ENCODE peak calls at places on chromosomes 11 and 22, in five cellular contexts. L is heart left ventricle; K is tibial nerve; H is CD8-positive, alpha-beta T cell; Y is RWPE1. T is an unnamed sample.

GRCh38 chr22:47407626-47408025 is 645.2 kb downstream of the TBC1D22A start:
- DNase-seq in Y (no peak), K (no peak), H (no peak), L (no peak), T (no peak)

GRCh38 chr11:24760681-24761080 is 263.8 kb downstream of the LUZP2 start:
- DNase-seq in H (no peak), Y (no peak), K (no peak), L (no peak), T (no peak)

GRCh38 chr11:79196950-79197349 is 243.9 kb downstream of the TENM4 start:
- DNase-seq in Y (peak), L (no peak), K (no peak), H (no peak), T (no peak)

GRCh38 chr22:17213976-17214375 is 5.3 kb downstream of the ADA2 start:
- DNase-seq in K (peak), Y (no peak), H (peak), L (peak), T (peak)

GRCh38 chr11:91373497-91373896 is 851.1 kb upstream of the FAT3 start:
- DNase-seq in L (no peak), H (no peak), K (no peak), Y (no peak), T (no peak)

GRCh38 chr22:28349114-28349513 is 330.5 kb downstream of the TTC28 start:
- DNase-seq in H (no peak), Y (no peak), L (no peak), K (no peak), T (no peak)

GRCh38 chr11:93542753-93543246 is 391 bp downstream of the SMCO4 start:
- DNase-seq in L (no peak), Y (no peak), K (no peak), H (no peak), T (no peak)

GRCh38 chr11:123580557-123581275 is 73.7 kb downstream of the SCN3B start:
- DNase-seq in Y (peak), K (no peak), L (peak), H (peak), T (peak)

GRCh38 chr11:34208266-34209135 is 103.1 kb downstream of the NAT10 start:
- DNase-seq in L (no peak), K (no peak), Y (no peak), H (no peak), T (no peak)

GRCh38 chr11:134097146-134097545 is 28.3 kb downstream of the JAM3 start:
- DNase-seq in L (no peak), K (no peak), Y (no peak), H (no peak), T (no peak)

GRCh38 chr22:46762238-46763050 is at the start of gene TBC1D22A:
- DNase-seq in K (peak), L (peak), Y (peak), H (peak), T (peak)

GRCh38 chr11:77882396-77882795 is 61.5 kb downstream of the AAMDC start:
- DNase-seq in L (no peak), Y (no peak), K (no peak), H (no peak), T (no peak)

GRCh38 chr11:130653838-130654601 is 205.6 kb downstream of the ADAMTS15 start:
- DNase-seq in Y (no peak), L (peak), H (no peak), K (peak), T (peak)

GRCh38 chr22:46499798-46500174 is 37.6 kb downstream of the CELSR1 start:
- DNase-seq in Y (no peak), L (no peak), K (no peak), H (no peak), T (no peak)

GRCh38 chr11:10934293-10934850 is 76.5 kb upstream of the ZBED5 start:
- DNase-seq in H (no peak), Y (no peak), K (no peak), L (no peak), T (no peak)

GRCh38 chr11:64844330-64845124 is at the start of gene CDC42BPG:
- DNase-seq in H (peak), L (peak), K (no peak), Y (peak), T (peak)

GRCh38 chr11:106468091-106468490 is 390.6 kb downstream of the AASDHPPT start:
- DNase-seq in K (no peak), H (no peak), Y (no peak), L (no peak), T (no peak)

GRCh38 chr11:106468531-106468930 is 391.1 kb downstream of the AASDHPPT start:
- DNase-seq in Y (no peak), K (no peak), H (no peak), L (no peak), T (no peak)

GRCh38 chr11:106464728-106465127 is 387.3 kb downstream of the AASDHPPT start:
- DNase-seq in K (no peak), H (no peak), L (no peak), Y (no peak), T (no peak)

GRCh38 chr11:106467486-106467885 is 390.0 kb downstream of the AASDHPPT start:
- DNase-seq in K (no peak), H (no peak), L (no peak), Y (no peak), T (no peak)

DNA sequence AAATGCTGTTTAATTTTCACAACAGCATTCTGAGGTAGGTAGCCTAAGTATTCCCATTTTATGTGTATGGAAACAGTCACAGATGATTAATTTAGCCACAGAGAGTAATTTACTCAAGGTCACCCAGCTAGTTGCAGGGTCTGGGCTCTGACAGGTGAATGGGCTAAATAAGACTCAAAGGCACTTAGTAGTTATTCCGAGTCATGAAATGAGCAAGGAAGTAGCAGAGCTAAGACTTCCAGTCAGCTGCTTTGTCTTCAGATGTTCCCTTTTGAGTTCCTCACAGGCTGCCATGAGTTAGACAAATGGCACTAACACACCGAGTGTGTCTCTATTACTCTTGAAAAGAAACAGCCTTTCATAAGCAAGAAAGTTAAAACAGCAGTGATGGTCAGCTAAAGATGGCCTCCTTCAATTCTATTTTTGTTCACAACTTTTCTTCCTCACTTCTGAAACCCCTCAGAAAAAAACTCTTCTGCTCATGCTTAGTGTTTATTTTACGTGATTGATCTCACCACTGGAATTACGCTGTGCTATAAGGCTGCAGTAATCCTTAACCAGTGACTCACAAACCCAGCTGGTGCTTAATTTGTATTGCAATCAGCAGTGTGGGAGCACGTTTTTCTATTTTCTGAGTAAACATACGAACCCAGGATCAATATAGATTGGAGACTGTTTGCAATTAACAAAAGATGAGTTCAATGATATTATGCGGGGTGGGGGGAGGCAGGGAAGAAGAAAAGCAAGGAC is 389.2 kb downstream of the AASDHPPT start:
- DNase-seq in H (no peak), L (no peak), K (no peak), Y (peak), T (no peak)
- H3K27ac ChIP-seq in H (no peak), L (no peak), K (no peak), Y (no peak), T (no peak)

DNA sequence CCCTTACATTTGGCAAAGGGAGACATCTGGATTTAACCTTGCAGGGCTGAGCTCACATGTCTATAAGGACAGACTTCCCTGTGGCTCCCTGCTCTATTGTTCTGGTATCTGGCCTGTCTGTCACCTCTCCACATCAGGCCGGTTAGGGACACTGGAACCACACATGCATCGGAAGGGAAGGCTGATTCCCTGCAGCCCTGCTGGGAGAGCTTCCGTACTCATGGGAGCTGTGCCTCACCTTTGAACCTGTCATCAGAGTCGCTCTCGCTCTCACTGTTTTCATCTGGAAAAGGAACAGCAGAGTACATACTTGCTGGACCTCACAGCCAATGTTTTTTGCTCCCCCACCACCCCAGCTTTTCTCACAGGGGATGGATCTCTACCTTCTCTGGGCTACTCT is 31.2 kb downstream of the RPL27A start:
- DNase-seq in K (no peak), Y (no peak), L (no peak), H (no peak), T (no peak)
- H3K27ac ChIP-seq in K (no peak), Y (peak), L (peak), H (no peak), T (no peak)

DNA sequence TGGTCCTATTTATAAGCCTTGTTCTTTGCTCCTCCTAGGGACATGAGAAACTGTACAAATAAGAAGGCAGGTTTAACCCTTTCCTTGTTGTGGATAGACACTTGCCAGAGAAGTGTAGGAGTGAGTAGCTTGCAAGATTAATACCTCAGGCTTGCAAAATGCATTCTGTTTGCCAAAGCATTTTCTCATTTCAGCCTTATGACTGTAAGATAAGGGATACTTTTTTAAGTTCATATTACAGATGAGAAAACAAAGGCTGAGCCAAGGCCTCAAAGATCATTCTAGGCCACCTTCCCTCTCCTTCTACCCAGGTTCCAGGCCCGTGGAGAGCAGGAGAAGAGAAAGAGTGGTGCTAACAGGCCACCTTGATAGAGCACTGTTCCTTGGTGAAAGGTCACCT is 46.8 kb downstream of the TRIM29 start:
- DNase-seq in K (no peak), L (no peak), H (no peak), Y (no peak), T (no peak)
- H3K27ac ChIP-seq in K (no peak), L (no peak), H (no peak), Y (no peak), T (no peak)

DNA sequence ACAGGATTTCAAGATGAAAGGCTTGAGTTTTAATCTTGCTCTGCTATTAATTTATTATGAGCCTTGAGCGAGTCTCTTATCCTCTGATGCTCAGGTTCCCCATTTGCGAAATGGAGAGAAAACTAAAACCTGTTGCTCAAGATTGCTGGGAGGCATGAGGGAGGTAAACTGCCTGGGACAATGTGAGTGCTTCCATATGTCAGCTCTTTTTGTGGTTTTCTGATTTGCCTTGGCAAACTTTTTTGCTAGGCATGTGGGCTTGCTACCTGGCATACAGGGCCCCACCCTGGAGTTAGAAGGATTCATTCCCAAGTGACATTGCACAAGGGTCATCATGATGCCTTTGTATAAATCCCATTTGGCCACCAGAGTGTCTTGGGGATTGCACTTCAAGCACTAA is 22.4 kb downstream of the TSPAN18 start:
- DNase-seq in Y (no peak), H (no peak), L (no peak), K (no peak), T (no peak)
- H3K27ac ChIP-seq in Y (no peak), H (no peak), L (no peak), K (no peak), T (no peak)

GRCh38 chr22:25402160-25402500 is 162.3 kb upstream of the GRK3 start:
- DNase-seq in H (no peak), Y (no peak), K (no peak), L (no peak), T (no peak)
- H3K27ac ChIP-seq in H (no peak), Y (peak), K (no peak), L (peak), T (no peak)

GRCh38 chr11:68928481-68928880 is 24.8 kb downstream of the IGHMBP2 start:
- DNase-seq in K (no peak), L (peak), H (no peak), Y (no peak), T (no peak)
- H3K27ac ChIP-seq in K (no peak), L (peak), H (no peak), Y (no peak), T (no peak)

GRCh38 chr11:36840378-36840777 is 242.3 kb upstream of the RAG2 start:
- DNase-seq in K (no peak), Y (no peak), H (no peak), L (no peak), T (no peak)
- H3K27ac ChIP-seq in K (no peak), Y (no peak), H (no peak), L (no peak), T (no peak)

GRCh38 chr11:111796696-111797095 is 30.5 kb upstream of the PPP2R1B start:
- DNase-seq in Y (no peak), L (no peak), K (no peak), H (no peak), T (no peak)
- H3K27ac ChIP-seq in Y (no peak), L (no peak), K (no peak), H (no peak), T (no peak)

GRCh38 chr11:18322818-18323570 is 627 bp downstream of the GTF2H1 start:
- DNase-seq in K (peak), L (no peak), H (no peak), Y (no peak), T (no peak)

GRCh38 chr11:18321991-18322711 is at the start of the genes GTF2H1 and HPS5:
- DNase-seq in K (peak), L (peak), H (peak), Y (peak), T (peak)

GRCh38 chr11:18321622-18321990 is 334 bp downstream of the HPS5 start:
- DNase-seq in H (no peak), Y (peak), L (no peak), K (no peak), T (no peak)

GRCh38 chr11:18315893-18316292 is 6.0 kb downstream of the HPS5 start:
- DNase-seq in K (no peak), L (no peak), Y (no peak), H (no peak), T (no peak)

GRCh38 chr11:18319914-18320313 is 2.0 kb downstream of the HPS5 start:
- DNase-seq in L (no peak), Y (no peak), H (no peak), K (no peak), T (no peak)
- H3K27ac ChIP-seq in L (no peak), Y (no peak), H (no peak), K (no peak), T (no peak)

T was measured in upper lobe of right lung.